ENCODE peak calls at places on chromosome 16, in nine cellular contexts. F, J, T, W, I, G, Z, A and K are unnamed samples.

GRCh38 chr16:14475370-14476139 is 154.5 kb downstream of the PARN start:
- DNase-seq in G (peak; percentile 22), J (no peak), W (no peak), A (no peak), I (no peak), Z (no peak), F (peak; percentile 28), T (peak; percentile 76), K (no peak)

GRCh38 chr16:66592814-66593213 is 11.7 kb upstream of the CMTM3 start:
- DNase-seq in A (no peak), F (no peak), W (no peak), T (no peak), G (no peak), Z (no peak), J (no peak), I (no peak), K (no peak)

GRCh38 chr16:19994771-19995170 is 78.9 kb downstream of the GPR139 start:
- DNase-seq in Z (no peak), G (no peak), A (no peak), J (no peak), T (no peak), F (no peak), I (no peak), W (no peak), K (no peak)

GRCh38 chr16:30934827-30935557 is 11.6 kb downstream of the FBXL19 start:
- DNase-seq in J (peak; percentile 83), W (no peak), A (peak; percentile 51), I (peak; percentile 31), G (peak; percentile 56), F (no peak), T (peak; percentile 52), Z (peak; percentile 50), K (peak; percentile 39)

GRCh38 chr16:2971985-2972784 is 3.0 kb downstream of the PAQR4 start:
- DNase-seq in T (no peak), G (no peak), A (no peak), F (no peak), J (no peak), W (no peak), I (no peak), Z (no peak), K (no peak)

GRCh38 chr16:79605999-79606398 is 5.5 kb upstream of the MAF start:
- DNase-seq in G (no peak), Z (no peak), W (peak; percentile 35), T (peak; percentile 84), I (no peak), J (no peak), F (no peak), A (no peak), K (no peak)

GRCh38 chr16:49980166-49980565 is 44.9 kb upstream of the CNEP1R1 start:
- DNase-seq in W (no peak), F (no peak), Z (no peak), J (no peak), I (no peak), A (no peak), G (peak; percentile 25), T (no peak), K (no peak)

GRCh38 chr16:46650224-46650623 is 29.0 kb upstream of the SHCBP1 start:
- DNase-seq in W (no peak), T (no peak), I (no peak), G (peak; percentile 13), A (no peak), F (no peak), Z (no peak), J (no peak), K (no peak)

GRCh38 chr16:30395155-30395991 is at the start of gene ZNF48:
- DNase-seq in W (peak; percentile 80), T (peak; percentile 22), Z (peak; percentile 73), G (peak; percentile 90), I (peak; percentile 77), A (peak; percentile 95), F (peak; percentile 88), J (peak; percentile 89), K (peak; percentile 95)

GRCh38 chr16:84788968-84789371 is 30.8 kb upstream of the CRISPLD2 start:
- DNase-seq in A (no peak), G (peak; percentile 94), T (no peak), I (no peak), W (no peak), Z (no peak), J (no peak), F (no peak), K (no peak)